ENCODE peak calls at places on chromosomes 2 and 18, in seven cellular contexts. One of them, this sample, is unnamed.

GRCh38 chr2:26516246-26516645 is 38.3 kb upstream of the OTOF start:
- DNase-seq in PC-3: no peak
- DNase-seq in left ventricle myocardium inferior: no peak
- DNase-seq in thyroid gland: no peak
- DNase-seq in HCT116: no peak
- DNase-seq in PC-9: no peak
- DNase-seq in AG04450: no peak
- DNase-seq in this sample: no peak

GRCh38 chr18:54702687-54703086 is 111.6 kb downstream of the DYNAP start:
- DNase-seq in PC-3: no peak
- DNase-seq in left ventricle myocardium inferior: no peak
- DNase-seq in thyroid gland: no peak
- DNase-seq in HCT116: no peak
- DNase-seq in PC-9: no peak
- DNase-seq in AG04450: no peak
- DNase-seq in this sample: no peak

GRCh38 chr2:238060096-238060541 is 682 bp upstream of the SCLY start:
- DNase-seq in PC-3: no peak
- DNase-seq in left ventricle myocardium inferior: no peak
- DNase-seq in thyroid gland: no peak
- DNase-seq in HCT116: no peak
- DNase-seq in PC-9: no peak
- DNase-seq in AG04450: no peak
- DNase-seq in this sample: no peak

GRCh38 chr2:28128281-28128950 is 237.9 kb downstream of the BABAM2 start:
- DNase-seq in PC-3: peak; percentile 84
- DNase-seq in left ventricle myocardium inferior: no peak
- DNase-seq in thyroid gland: no peak
- DNase-seq in HCT116: no peak
- DNase-seq in PC-9: no peak
- DNase-seq in AG04450: no peak
- DNase-seq in this sample: no peak

GRCh38 chr2:224126459-224126858 is 87.4 kb upstream of the SERPINE2 start:
- DNase-seq in PC-3: no peak
- DNase-seq in left ventricle myocardium inferior: no peak
- DNase-seq in thyroid gland: no peak
- DNase-seq in HCT116: no peak
- DNase-seq in PC-9: no peak
- DNase-seq in AG04450: no peak
- DNase-seq in this sample: no peak

GRCh38 chr2:69226886-69227285 is 160.1 kb downstream of the GFPT1 start:
- DNase-seq in PC-3: no peak
- DNase-seq in left ventricle myocardium inferior: no peak
- DNase-seq in thyroid gland: no peak
- DNase-seq in HCT116: no peak
- DNase-seq in PC-9: no peak
- DNase-seq in AG04450: no peak
- DNase-seq in this sample: no peak

GRCh38 chr2:68645523-68645922 is 2.1 kb downstream of the PROKR1 start:
- DNase-seq in PC-3: peak; percentile 4
- DNase-seq in left ventricle myocardium inferior: no peak
- DNase-seq in thyroid gland: no peak
- DNase-seq in HCT116: no peak
- DNase-seq in PC-9: no peak
- DNase-seq in AG04450: no peak
- DNase-seq in this sample: no peak

GRCh38 chr2:206276169-206276927 is 1.9 kb downstream of the ZDBF2 start:
- DNase-seq in PC-3: no peak
- DNase-seq in left ventricle myocardium inferior: no peak
- DNase-seq in thyroid gland: no peak
- DNase-seq in HCT116: no peak
- DNase-seq in PC-9: no peak
- DNase-seq in AG04450: no peak
- DNase-seq in this sample: no peak

GRCh38 chr18:50659091-50660003 is 99.5 kb downstream of the MAPK4 start:
- DNase-seq in PC-3: peak; percentile 27
- DNase-seq in left ventricle myocardium inferior: no peak
- DNase-seq in thyroid gland: peak; percentile 26
- DNase-seq in HCT116: peak; percentile 26
- DNase-seq in PC-9: no peak
- DNase-seq in AG04450: no peak
- DNase-seq in this sample: peak; percentile 4

GRCh38 chr2:121427187-121427689 is 103.4 kb upstream of the RNU4ATAC start:
- DNase-seq in PC-3: no peak
- DNase-seq in left ventricle myocardium inferior: no peak
- DNase-seq in thyroid gland: no peak
- DNase-seq in HCT116: no peak
- DNase-seq in PC-9: no peak
- DNase-seq in AG04450: no peak
- DNase-seq in this sample: no peak

GRCh38 chr18:61732854-61733253 is 160.0 kb downstream of the RNF152 start:
- DNase-seq in PC-3: no peak
- DNase-seq in left ventricle myocardium inferior: no peak
- DNase-seq in thyroid gland: no peak
- DNase-seq in HCT116: no peak
- DNase-seq in PC-9: no peak
- DNase-seq in AG04450: no peak
- DNase-seq in this sample: no peak

GRCh38 chr2:75960134-75961009 is 249.7 kb upstream of the GCFC2 start:
- DNase-seq in PC-3: no peak
- DNase-seq in left ventricle myocardium inferior: no peak
- DNase-seq in thyroid gland: no peak
- DNase-seq in HCT116: no peak
- DNase-seq in PC-9: no peak
- DNase-seq in AG04450: no peak
- DNase-seq in this sample: no peak

GRCh38 chr18:41887100-41887499 is 67.9 kb upstream of the PIK3C3 start:
- DNase-seq in PC-3: no peak
- DNase-seq in left ventricle myocardium inferior: no peak
- DNase-seq in thyroid gland: no peak
- DNase-seq in HCT116: no peak
- DNase-seq in PC-9: no peak
- DNase-seq in AG04450: no peak
- DNase-seq in this sample: no peak

GRCh38 chr18:32157580-32157979 is 32.3 kb upstream of the MEP1B start:
- DNase-seq in PC-3: no peak
- DNase-seq in left ventricle myocardium inferior: no peak
- DNase-seq in thyroid gland: no peak
- DNase-seq in HCT116: no peak
- DNase-seq in PC-9: no peak
- DNase-seq in AG04450: no peak
- DNase-seq in this sample: no peak

GRCh38 chr2:12300019-12300602 is 416.6 kb upstream of the TRIB2 start:
- DNase-seq in PC-3: peak; percentile 28
- DNase-seq in left ventricle myocardium inferior: no peak
- DNase-seq in thyroid gland: peak; percentile 20
- DNase-seq in HCT116: no peak
- DNase-seq in PC-9: no peak
- DNase-seq in AG04450: no peak
- DNase-seq in this sample: no peak

GRCh38 chr2:9179572-9180201 is 26.9 kb upstream of the ASAP2 start:
- DNase-seq in PC-3: peak; percentile 97
- DNase-seq in left ventricle myocardium inferior: peak; percentile 45
- DNase-seq in thyroid gland: peak; percentile 23
- DNase-seq in HCT116: peak; percentile 83
- DNase-seq in PC-9: peak; percentile 69
- DNase-seq in AG04450: peak; percentile 32
- DNase-seq in this sample: no peak

DNA sequence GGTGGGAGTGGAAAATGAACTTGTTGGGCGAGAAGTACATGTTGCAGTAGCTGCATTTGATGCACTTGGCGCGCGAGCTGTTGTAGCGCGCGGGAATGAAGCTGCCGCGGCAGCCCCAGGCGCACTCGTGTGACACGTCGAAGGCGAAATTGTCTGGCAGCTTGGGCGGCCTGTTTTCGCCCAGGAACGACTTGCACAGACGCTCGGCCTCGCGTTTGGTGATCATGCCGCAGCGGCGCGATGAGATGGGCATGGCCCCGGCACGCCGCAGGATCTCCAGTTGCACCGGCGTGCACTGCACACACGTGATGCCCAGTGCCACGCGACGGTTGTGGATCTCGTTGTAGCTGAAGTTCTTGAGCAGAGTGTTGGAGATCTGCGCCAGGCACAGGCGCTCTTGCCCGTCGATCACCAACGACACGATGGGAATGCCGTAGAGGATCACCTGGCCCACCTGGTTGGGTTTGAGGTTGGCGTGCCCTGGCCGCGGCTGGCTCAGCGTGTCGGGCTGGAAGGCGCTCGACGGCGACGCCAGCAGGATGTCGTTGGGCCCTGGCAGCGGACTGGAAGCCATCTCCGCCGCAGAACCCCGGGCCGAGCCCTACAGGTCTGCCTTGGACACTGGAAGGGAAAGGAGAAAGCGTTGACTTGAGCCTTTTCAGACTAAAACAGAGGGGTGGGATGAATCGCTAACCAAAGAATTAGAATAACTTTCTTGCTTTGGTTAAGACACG is 2.7 kb downstream of the SKOR2 start:
- DNase-seq in PC-3: no peak
- DNase-seq in left ventricle myocardium inferior: no peak
- DNase-seq in thyroid gland: no peak
- DNase-seq in HCT116: no peak
- DNase-seq in PC-9: no peak
- DNase-seq in AG04450: no peak
- DNase-seq in this sample: no peak
- H3K27me3 ChIP-seq in PC-3: peaks cover 25% of the 10 kb centered on the region
- H3K27me3 ChIP-seq in left ventricle myocardium inferior: peaks cover 100% of the 10 kb centered on the region
- H3K27me3 ChIP-seq in thyroid gland: peaks cover 44% of the 10 kb centered on the region
- H3K27me3 ChIP-seq in HCT116: peaks cover 39% of the 10 kb centered on the region
- H3K27me3 ChIP-seq in PC-9: peaks cover 32% of the 10 kb centered on the region
- H3K27me3 ChIP-seq in AG04450: peaks cover 58% of the 10 kb centered on the region
- H3K27me3 ChIP-seq in this sample: peaks cover 70% of the 10 kb centered on the region

DNA sequence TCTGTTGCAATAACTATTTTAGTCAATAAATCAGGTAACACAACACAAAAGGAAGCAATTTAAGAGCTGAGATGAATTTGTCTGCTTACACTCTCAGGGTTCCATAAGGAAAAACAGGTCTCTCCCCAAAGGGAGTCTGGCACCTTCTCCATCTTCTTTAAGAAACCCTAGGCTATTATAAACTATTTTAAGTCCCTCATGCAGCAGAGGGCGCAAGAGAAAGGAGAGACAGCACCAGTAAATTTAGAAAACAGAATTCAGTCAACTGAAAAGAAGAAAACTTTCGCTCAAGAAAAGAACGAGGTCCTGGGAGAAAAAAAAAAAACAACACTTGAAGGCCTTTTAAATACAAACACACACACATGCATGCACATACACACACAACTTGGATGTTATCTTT is 19.1 kb downstream of the SULT1C4 start:
- DNase-seq in PC-3: peak; percentile 67
- DNase-seq in left ventricle myocardium inferior: no peak
- DNase-seq in thyroid gland: no peak
- DNase-seq in HCT116: peak; percentile 8
- DNase-seq in PC-9: peak; percentile 4
- DNase-seq in AG04450: no peak
- DNase-seq in this sample: no peak
- TF ChIP-seq CTCF in PC-3: peak; percentile 74
- TF ChIP-seq CTCF in left ventricle myocardium inferior: peak; percentile 18
- TF ChIP-seq CTCF in thyroid gland: no peak
- TF ChIP-seq CTCF in HCT116: peak; percentile 19
- TF ChIP-seq CTCF in PC-9: peak; percentile 42
- TF ChIP-seq CTCF in AG04450: peak; percentile 47
- TF ChIP-seq CTCF in this sample: peak; percentile 8

GRCh38 chr2:182224669-182225068 is 202.2 kb downstream of the PDE1A start:
- DNase-seq in PC-3: no peak
- DNase-seq in left ventricle myocardium inferior: no peak
- DNase-seq in thyroid gland: no peak
- DNase-seq in HCT116: no peak
- DNase-seq in PC-9: no peak
- DNase-seq in AG04450: no peak
- DNase-seq in this sample: no peak

GRCh38 chr2:182228073-182228473 is 198.8 kb downstream of the PDE1A start:
- DNase-seq in PC-3: no peak
- DNase-seq in left ventricle myocardium inferior: no peak
- DNase-seq in thyroid gland: no peak
- DNase-seq in HCT116: no peak
- DNase-seq in PC-9: no peak
- DNase-seq in AG04450: no peak
- DNase-seq in this sample: no peak

GRCh38 chr2:182226807-182227206 is 200.0 kb downstream of the PDE1A start:
- DNase-seq in PC-3: no peak
- DNase-seq in left ventricle myocardium inferior: no peak
- DNase-seq in thyroid gland: no peak
- DNase-seq in HCT116: no peak
- DNase-seq in PC-9: no peak
- DNase-seq in AG04450: no peak
- DNase-seq in this sample: no peak

GRCh38 chr2:182228741-182229140 is 198.1 kb downstream of the PDE1A start:
- DNase-seq in PC-3: peak; percentile 30
- DNase-seq in left ventricle myocardium inferior: no peak
- DNase-seq in thyroid gland: no peak
- DNase-seq in HCT116: no peak
- DNase-seq in PC-9: no peak
- DNase-seq in AG04450: no peak
- DNase-seq in this sample: no peak

DNA sequence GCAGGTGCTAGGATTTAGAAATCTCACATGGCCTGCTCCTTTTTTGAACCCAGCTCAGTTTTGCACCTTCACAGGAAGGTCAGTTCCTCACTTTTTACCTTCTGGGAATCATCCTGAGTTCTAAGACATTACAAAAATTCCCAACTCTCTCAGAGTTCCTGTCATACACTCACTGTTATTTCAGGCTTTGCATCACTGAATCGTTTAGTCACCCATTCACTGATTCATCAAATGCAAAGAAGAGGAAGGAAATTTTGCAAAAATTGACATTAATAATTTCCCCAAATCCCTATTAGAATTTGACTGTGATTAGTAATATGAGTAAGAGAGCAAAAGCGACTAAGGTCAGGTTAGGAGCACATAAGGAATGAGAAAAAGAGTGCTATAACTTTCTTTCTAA is 197.5 kb downstream of the PDE1A start:
- DNase-seq in PC-3: peak; percentile 36
- DNase-seq in left ventricle myocardium inferior: no peak
- DNase-seq in thyroid gland: no peak
- DNase-seq in HCT116: no peak
- DNase-seq in PC-9: no peak
- DNase-seq in AG04450: no peak
- DNase-seq in this sample: no peak
- H3K4me3 ChIP-seq in PC-3: no peak overlapping the region
- H3K4me3 ChIP-seq in left ventricle myocardium inferior: no peak overlapping the region
- H3K4me3 ChIP-seq in thyroid gland: no peak overlapping the region
- H3K4me3 ChIP-seq in HCT116: no peak overlapping the region
- H3K4me3 ChIP-seq in PC-9: no peak overlapping the region
- H3K4me3 ChIP-seq in AG04450: no peak overlapping the region
- H3K4me3 ChIP-seq in this sample: no peak overlapping the region

DNA sequence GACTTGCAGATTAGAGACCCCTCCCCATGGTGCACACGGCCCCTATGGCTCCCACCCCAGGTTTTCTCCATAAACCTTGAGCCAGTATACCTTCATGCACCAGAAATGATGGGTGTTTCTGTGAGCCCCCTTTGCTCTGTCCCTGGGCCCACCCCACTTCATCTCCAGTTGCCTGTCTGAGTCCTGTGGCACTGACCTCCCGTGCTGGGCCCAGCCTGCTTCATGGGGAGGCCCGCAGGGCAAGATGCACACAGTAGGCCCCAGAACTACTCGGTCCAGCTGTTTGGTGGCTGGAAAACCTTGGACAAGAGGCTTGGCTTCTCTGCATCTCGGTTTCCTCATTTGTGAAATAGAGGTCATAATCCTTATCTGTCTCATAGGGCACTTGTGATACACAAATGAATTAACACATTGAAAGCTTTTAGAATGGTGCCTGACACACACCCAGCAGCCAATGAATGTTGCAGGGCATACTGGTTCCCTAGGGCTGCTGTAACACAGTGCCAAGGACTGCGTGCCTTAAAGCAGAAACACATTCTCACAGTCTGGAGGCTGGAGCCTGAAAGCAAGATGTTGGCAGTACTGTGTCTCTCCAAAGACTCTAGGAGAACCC is 58.4 kb downstream of the SH3BP4 start:
- DNase-seq in PC-3: no peak
- DNase-seq in left ventricle myocardium inferior: no peak
- DNase-seq in thyroid gland: no peak
- DNase-seq in HCT116: no peak
- DNase-seq in PC-9: no peak
- DNase-seq in AG04450: no peak
- DNase-seq in this sample: no peak
- H3K27me3 ChIP-seq in PC-3: no peaks in the 10 kb centered on the region
- H3K27me3 ChIP-seq in left ventricle myocardium inferior: no peaks in the 10 kb centered on the region
- H3K27me3 ChIP-seq in thyroid gland: no peaks in the 10 kb centered on the region
- H3K27me3 ChIP-seq in HCT116: no peaks in the 10 kb centered on the region
- H3K27me3 ChIP-seq in PC-9: no peaks in the 10 kb centered on the region
- H3K27me3 ChIP-seq in AG04450: no peaks in the 10 kb centered on the region
- H3K27me3 ChIP-seq in this sample: no peaks in the 10 kb centered on the region

This sample was measured in kidney epithelial cell.